ENCODE peak calls at places on chromosome 1, in eight cellular contexts. One of them, this sample, is unnamed.

GRCh38 chr1:204673909-204674701 is 11.4 kb downstream of the LRRN2 start:
- DNase-seq in GM12892: no peak
- DNase-seq in stomach: no peak
- DNase-seq in HCT116: no peak
- DNase-seq in breast epithelium: no peak
- DNase-seq in GM23338: peak
- DNase-seq in endothelial cell of umbilical vein: no peak
- DNase-seq in sigmoid colon: no peak
- DNase-seq in this sample: no peak

GRCh38 chr1:1273535-1274298 is at the start of gene UBE2J2:
- DNase-seq in GM12892: peak
- DNase-seq in stomach: peak
- DNase-seq in HCT116: peak
- DNase-seq in breast epithelium: peak
- DNase-seq in GM23338: peak
- DNase-seq in endothelial cell of umbilical vein: peak
- DNase-seq in sigmoid colon: peak
- DNase-seq in this sample: peak

GRCh38 chr1:100354971-100355394 is 2.7 kb downstream of the CDC14A start:
- DNase-seq in GM12892: no peak
- DNase-seq in stomach: peak
- DNase-seq in HCT116: peak
- DNase-seq in breast epithelium: no peak
- DNase-seq in GM23338: peak
- DNase-seq in endothelial cell of umbilical vein: peak
- DNase-seq in sigmoid colon: no peak
- DNase-seq in this sample: no peak

GRCh38 chr1:85584264-85584781 is 3.8 kb downstream of the CCN1 start:
- DNase-seq in GM12892: no peak
- DNase-seq in stomach: no peak
- DNase-seq in HCT116: no peak
- DNase-seq in breast epithelium: no peak
- DNase-seq in GM23338: peak
- DNase-seq in endothelial cell of umbilical vein: peak
- DNase-seq in sigmoid colon: no peak
- DNase-seq in this sample: no peak

GRCh38 chr1:13764933-13765332 is 64.9 kb downstream of the PRDM2 start:
- DNase-seq in GM12892: no peak
- DNase-seq in stomach: no peak
- DNase-seq in HCT116: no peak
- DNase-seq in breast epithelium: no peak
- DNase-seq in GM23338: peak
- DNase-seq in endothelial cell of umbilical vein: no peak
- DNase-seq in sigmoid colon: no peak
- DNase-seq in this sample: no peak

GRCh38 chr1:94031591-94031990 is 89.4 kb downstream of the ABCA4 start:
- DNase-seq in GM12892: no peak
- DNase-seq in stomach: no peak
- DNase-seq in HCT116: no peak
- DNase-seq in breast epithelium: no peak
- DNase-seq in GM23338: no peak
- DNase-seq in endothelial cell of umbilical vein: no peak
- DNase-seq in sigmoid colon: no peak
- DNase-seq in this sample: no peak

GRCh38 chr1:158506369-158506987 is 34.5 kb downstream of the OR10R2 start:
- DNase-seq in GM12892: no peak
- DNase-seq in stomach: no peak
- DNase-seq in HCT116: no peak
- DNase-seq in breast epithelium: no peak
- DNase-seq in GM23338: peak
- DNase-seq in endothelial cell of umbilical vein: peak
- DNase-seq in sigmoid colon: no peak
- DNase-seq in this sample: no peak

GRCh38 chr1:162861101-162861500 is at the start of gene CCDC190:
- DNase-seq in GM12892: no peak
- DNase-seq in stomach: no peak
- DNase-seq in HCT116: no peak
- DNase-seq in breast epithelium: no peak
- DNase-seq in GM23338: peak
- DNase-seq in endothelial cell of umbilical vein: no peak
- DNase-seq in sigmoid colon: no peak
- DNase-seq in this sample: no peak

GRCh38 chr1:114107474-114108175 is 46.0 kb downstream of the SYT6 start:
- DNase-seq in GM12892: no peak
- DNase-seq in stomach: no peak
- DNase-seq in HCT116: no peak
- DNase-seq in breast epithelium: no peak
- DNase-seq in GM23338: no peak
- DNase-seq in endothelial cell of umbilical vein: no peak
- DNase-seq in sigmoid colon: peak
- DNase-seq in this sample: no peak

GRCh38 chr1:207801819-207802218 is 50.0 kb downstream of the CD46 start:
- DNase-seq in GM12892: no peak
- DNase-seq in stomach: no peak
- DNase-seq in HCT116: no peak
- DNase-seq in breast epithelium: no peak
- DNase-seq in GM23338: no peak
- DNase-seq in endothelial cell of umbilical vein: no peak
- DNase-seq in sigmoid colon: no peak
- DNase-seq in this sample: no peak

GRCh38 chr1:242017580-242018233 is 18.8 kb upstream of the MAP1LC3C start:
- DNase-seq in GM12892: peak
- DNase-seq in stomach: peak
- DNase-seq in HCT116: peak
- DNase-seq in breast epithelium: no peak
- DNase-seq in GM23338: peak
- DNase-seq in endothelial cell of umbilical vein: peak
- DNase-seq in sigmoid colon: peak
- DNase-seq in this sample: peak

GRCh38 chr1:36224537-36225297 is 474 bp downstream of the THRAP3 start:
- DNase-seq in GM12892: peak
- DNase-seq in stomach: peak
- DNase-seq in HCT116: peak
- DNase-seq in breast epithelium: peak
- DNase-seq in GM23338: peak
- DNase-seq in endothelial cell of umbilical vein: peak
- DNase-seq in sigmoid colon: peak
- DNase-seq in this sample: no peak

GRCh38 chr1:185912504-185912903 is 178.3 kb downstream of the HMCN1 start:
- DNase-seq in GM12892: no peak
- DNase-seq in stomach: no peak
- DNase-seq in HCT116: no peak
- DNase-seq in breast epithelium: no peak
- DNase-seq in GM23338: peak
- DNase-seq in endothelial cell of umbilical vein: peak
- DNase-seq in sigmoid colon: no peak
- DNase-seq in this sample: no peak

GRCh38 chr1:79568411-79568810 is 561.9 kb upstream of the ADGRL4 start:
- DNase-seq in GM12892: no peak
- DNase-seq in stomach: no peak
- DNase-seq in HCT116: no peak
- DNase-seq in breast epithelium: no peak
- DNase-seq in GM23338: no peak
- DNase-seq in endothelial cell of umbilical vein: no peak
- DNase-seq in sigmoid colon: no peak
- DNase-seq in this sample: no peak

GRCh38 chr1:200374569-200375312 is 35.1 kb downstream of the ZNF281 start:
- DNase-seq in GM12892: no peak
- DNase-seq in stomach: no peak
- DNase-seq in HCT116: no peak
- DNase-seq in breast epithelium: no peak
- DNase-seq in GM23338: no peak
- DNase-seq in endothelial cell of umbilical vein: no peak
- DNase-seq in sigmoid colon: no peak
- DNase-seq in this sample: no peak

GRCh38 chr1:220887202-220887867 is 8.1 kb downstream of the HLX start:
- DNase-seq in GM12892: no peak
- DNase-seq in stomach: no peak
- DNase-seq in HCT116: no peak
- DNase-seq in breast epithelium: no peak
- DNase-seq in GM23338: peak
- DNase-seq in endothelial cell of umbilical vein: no peak
- DNase-seq in sigmoid colon: no peak
- DNase-seq in this sample: no peak

GRCh38 chr1:43902058-43902831 is 31.4 kb upstream of the ARTN start:
- DNase-seq in GM12892: no peak
- DNase-seq in stomach: no peak
- DNase-seq in HCT116: no peak
- DNase-seq in breast epithelium: peak
- DNase-seq in GM23338: no peak
- DNase-seq in endothelial cell of umbilical vein: no peak
- DNase-seq in sigmoid colon: no peak
- DNase-seq in this sample: no peak

GRCh38 chr1:27099904-27100796 is 54.8 kb downstream of the SLC9A1 start:
- DNase-seq in GM12892: no peak
- DNase-seq in stomach: no peak
- DNase-seq in HCT116: no peak
- DNase-seq in breast epithelium: no peak
- DNase-seq in GM23338: peak
- DNase-seq in endothelial cell of umbilical vein: no peak
- DNase-seq in sigmoid colon: peak
- DNase-seq in this sample: no peak

GRCh38 chr1:27098447-27099153 is 56.3 kb downstream of the SLC9A1 start:
- DNase-seq in GM12892: no peak
- DNase-seq in stomach: no peak
- DNase-seq in HCT116: no peak
- DNase-seq in breast epithelium: no peak
- DNase-seq in GM23338: no peak
- DNase-seq in endothelial cell of umbilical vein: no peak
- DNase-seq in sigmoid colon: no peak
- DNase-seq in this sample: no peak

GRCh38 chr1:27100797-27101491 is 54.0 kb downstream of the SLC9A1 start:
- DNase-seq in GM12892: no peak
- DNase-seq in stomach: no peak
- DNase-seq in HCT116: no peak
- DNase-seq in breast epithelium: no peak
- DNase-seq in GM23338: no peak
- DNase-seq in endothelial cell of umbilical vein: no peak
- DNase-seq in sigmoid colon: no peak
- DNase-seq in this sample: no peak

GRCh38 chr1:27099154-27099903 is 55.6 kb downstream of the SLC9A1 start:
- DNase-seq in GM12892: no peak
- DNase-seq in stomach: peak
- DNase-seq in HCT116: no peak
- DNase-seq in breast epithelium: no peak
- DNase-seq in GM23338: peak
- DNase-seq in endothelial cell of umbilical vein: no peak
- DNase-seq in sigmoid colon: no peak
- DNase-seq in this sample: no peak

DNA sequence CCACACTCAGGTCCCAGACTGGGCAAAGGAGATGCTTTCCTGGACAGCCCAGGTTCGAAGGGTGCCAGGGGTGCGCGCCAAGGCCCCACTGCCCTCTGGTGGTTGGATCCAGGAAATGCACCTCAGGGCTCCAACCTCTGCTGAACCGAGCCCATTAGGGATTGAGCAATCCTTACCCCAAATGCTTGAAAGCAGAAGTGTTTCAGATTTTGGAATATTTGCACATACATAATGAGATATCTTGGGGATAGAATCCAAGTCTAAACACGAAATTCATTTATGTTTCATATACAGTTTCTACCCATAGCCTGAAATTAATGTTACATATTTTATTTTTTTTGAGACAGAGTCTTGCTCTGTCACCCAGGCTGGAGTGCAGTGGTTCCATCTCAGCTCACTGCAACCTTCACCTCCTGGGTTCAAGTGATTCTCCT is 57.4 kb downstream of the SLC9A1 start:
- DNase-seq in GM12892: peak
- DNase-seq in stomach: peak
- DNase-seq in HCT116: peak
- DNase-seq in breast epithelium: peak
- DNase-seq in GM23338: peak
- DNase-seq in endothelial cell of umbilical vein: peak
- DNase-seq in sigmoid colon: peak
- DNase-seq in this sample: peak
- TF ChIP-seq POLR2AphosphoS5 in GM12892: no peak
- TF ChIP-seq POLR2AphosphoS5 in stomach: no peak
- TF ChIP-seq POLR2AphosphoS5 in HCT116: peak
- TF ChIP-seq POLR2AphosphoS5 in breast epithelium: peak
- TF ChIP-seq POLR2AphosphoS5 in GM23338: no peak
- TF ChIP-seq POLR2AphosphoS5 in endothelial cell of umbilical vein: peak
- TF ChIP-seq POLR2AphosphoS5 in sigmoid colon: peak
- TF ChIP-seq POLR2AphosphoS5 in this sample: peak

DNA sequence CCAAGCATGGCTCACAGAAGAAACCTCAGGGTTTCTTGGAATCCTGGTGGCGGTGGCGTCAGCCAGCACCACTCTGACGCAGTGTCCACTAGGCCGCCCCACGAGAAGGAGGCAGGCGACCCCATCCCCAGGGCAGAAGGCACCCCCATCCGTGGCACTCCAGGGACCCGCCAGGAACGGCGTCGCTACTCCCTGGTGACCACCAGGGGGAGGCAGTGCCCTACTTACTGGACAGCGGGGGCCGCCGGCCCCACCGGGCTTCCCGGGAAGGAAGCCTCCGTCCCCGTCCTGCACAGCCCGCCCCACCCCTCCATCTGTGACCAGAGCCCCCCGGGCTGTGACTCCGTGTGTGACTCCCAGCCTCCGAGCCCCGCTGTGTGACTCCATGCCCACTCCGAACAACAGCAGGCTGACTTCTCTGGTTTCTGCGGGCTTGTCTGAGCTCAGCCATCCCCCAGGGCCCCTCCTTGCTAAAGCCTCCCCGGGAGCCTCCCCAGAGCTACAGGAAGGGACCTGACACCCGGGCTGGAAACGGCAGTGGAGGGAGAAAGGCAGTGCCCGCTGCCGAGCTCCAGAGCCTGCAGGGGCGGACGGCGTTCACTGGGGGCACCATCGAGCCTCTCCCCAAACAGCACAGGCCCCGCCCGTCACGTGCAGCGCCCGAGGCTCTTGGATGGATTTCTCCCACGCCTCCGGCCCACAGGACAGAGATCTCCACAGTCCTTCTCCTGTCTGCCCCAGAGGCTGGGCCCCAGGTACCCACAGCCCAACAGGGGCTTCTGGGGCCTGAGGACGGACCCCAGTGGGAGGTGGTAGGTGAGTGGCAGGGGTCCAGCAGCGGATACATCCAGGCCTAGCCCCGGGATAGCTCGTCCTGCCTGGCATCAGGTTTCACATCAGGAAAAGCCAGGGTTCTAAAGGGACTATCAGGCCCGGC is 21.1 kb downstream of the KIF17 start:
- DNase-seq in GM12892: peak
- DNase-seq in stomach: peak
- DNase-seq in HCT116: peak
- DNase-seq in breast epithelium: peak
- DNase-seq in GM23338: peak
- DNase-seq in endothelial cell of umbilical vein: peak
- DNase-seq in sigmoid colon: peak
- DNase-seq in this sample: peak
- TF ChIP-seq POLR2AphosphoS5 in GM12892: no peak
- TF ChIP-seq POLR2AphosphoS5 in stomach: no peak
- TF ChIP-seq POLR2AphosphoS5 in HCT116: peak
- TF ChIP-seq POLR2AphosphoS5 in breast epithelium: no peak
- TF ChIP-seq POLR2AphosphoS5 in GM23338: no peak
- TF ChIP-seq POLR2AphosphoS5 in endothelial cell of umbilical vein: no peak
- TF ChIP-seq POLR2AphosphoS5 in sigmoid colon: peak
- TF ChIP-seq POLR2AphosphoS5 in this sample: no peak

GRCh38 chr1:224175615-224176014 is 7.4 kb upstream of the DEGS1 start:
- DNase-seq in GM12892: no peak
- DNase-seq in stomach: no peak
- DNase-seq in HCT116: no peak
- DNase-seq in breast epithelium: no peak
- DNase-seq in GM23338: peak
- DNase-seq in endothelial cell of umbilical vein: no peak
- DNase-seq in sigmoid colon: peak
- DNase-seq in this sample: no peak
- TF ChIP-seq POLR2AphosphoS5 in GM12892: no peak
- TF ChIP-seq POLR2AphosphoS5 in stomach: no peak
- TF ChIP-seq POLR2AphosphoS5 in HCT116: no peak
- TF ChIP-seq POLR2AphosphoS5 in breast epithelium: no peak
- TF ChIP-seq POLR2AphosphoS5 in GM23338: no peak
- TF ChIP-seq POLR2AphosphoS5 in endothelial cell of umbilical vein: no peak
- TF ChIP-seq POLR2AphosphoS5 in sigmoid colon: no peak
- TF ChIP-seq POLR2AphosphoS5 in this sample: no peak

GRCh38 chr1:19177811-19178210 is 32.3 kb downstream of the UBR4 start:
- DNase-seq in GM12892: no peak
- DNase-seq in stomach: no peak
- DNase-seq in HCT116: no peak
- DNase-seq in breast epithelium: no peak
- DNase-seq in GM23338: no peak
- DNase-seq in endothelial cell of umbilical vein: no peak
- DNase-seq in sigmoid colon: no peak
- DNase-seq in this sample: no peak
- TF ChIP-seq POLR2AphosphoS5 in GM12892: no peak
- TF ChIP-seq POLR2AphosphoS5 in stomach: no peak
- TF ChIP-seq POLR2AphosphoS5 in HCT116: no peak
- TF ChIP-seq POLR2AphosphoS5 in breast epithelium: no peak
- TF ChIP-seq POLR2AphosphoS5 in GM23338: no peak
- TF ChIP-seq POLR2AphosphoS5 in endothelial cell of umbilical vein: no peak
- TF ChIP-seq POLR2AphosphoS5 in sigmoid colon: no peak
- TF ChIP-seq POLR2AphosphoS5 in this sample: no peak

This sample was measured in HL-60.